ENCODE peak calls at places on chromosomes 11 and 22, in seven cellular contexts. V is activated CD8-positive, alpha-beta memory T cell treated with anti-CD3 and anti-CD28 coated beads for 4 hours; D is foreskin fibroblast; S is frontal cortex; L is NCI-H774; G is GM20000; Z is activated CD8-positive, alpha-beta T cell treated with anti-CD3 and anti-CD28 coated beads, Interleukin-2, amount 10 ng/mL, durations not matched to agents 7 days and 5 days. Q is an unnamed sample.

GRCh38 chr11:8989411-8989810 is 14.4 kb downstream of the NRIP3 start:
- DNase-seq in V (no peak), D (peak; percentile 50), S (no peak), L (no peak), G (no peak), Z (no peak), Q (no peak)

GRCh38 chr22:29443452-29443851 is 5.1 kb downstream of the RFPL1 start:
- DNase-seq in V (no peak), D (no peak), S (no peak), L (no peak), G (no peak), Z (no peak), Q (no peak)

GRCh38 chr11:36041988-36042606 is 98.2 kb downstream of the LDLRAD3 start:
- DNase-seq in V (no peak), D (no peak), S (no peak), L (no peak), G (peak; percentile 17), Z (no peak), Q (no peak)

GRCh38 chr11:46361283-46362145 is 14.3 kb downstream of the DGKZ start:
- DNase-seq in V (peak; percentile 36), D (peak; percentile 74), S (no peak), L (no peak), G (peak; percentile 94), Z (peak; percentile 75), Q (peak; percentile 85)

GRCh38 chr11:85845052-85845631 is 10.0 kb upstream of the CCDC83 start:
- DNase-seq in V (no peak), D (peak; percentile 26), S (no peak), L (no peak), G (no peak), Z (no peak), Q (no peak)

GRCh38 chr22:35552186-35552842 is 11.7 kb downstream of the RASD2 start:
- DNase-seq in V (peak; percentile 62), D (no peak), S (no peak), L (no peak), G (peak; percentile 80), Z (peak; percentile 92), Q (peak; percentile 20)

GRCh38 chr22:21972293-21972779 is 10.3 kb downstream of the TOP3B start:
- DNase-seq in V (no peak), D (no peak), S (no peak), L (no peak), G (peak; percentile 81), Z (peak; percentile 68), Q (no peak)

GRCh38 chr11:117546431-117547160 is 218.9 kb downstream of the CEP164 start:
- DNase-seq in V (no peak), D (no peak), S (no peak), L (no peak), G (no peak), Z (no peak), Q (no peak)

GRCh38 chr22:41725510-41726110 is 26.3 kb downstream of the MEI1 start:
- DNase-seq in V (no peak), D (no peak), S (no peak), L (no peak), G (no peak), Z (no peak), Q (no peak)

GRCh38 chr22:30996462-30996861 is 27.4 kb downstream of the TUG1 start:
- DNase-seq in V (no peak), D (no peak), S (no peak), L (no peak), G (no peak), Z (no peak), Q (no peak)

GRCh38 chr22:19717691-19718254 is 3.5 kb downstream of the SEPTIN5 start:
- DNase-seq in V (peak; percentile 38), D (peak; percentile 66), S (peak; percentile 90), L (peak; percentile 54), G (peak; percentile 97), Z (peak; percentile 82), Q (peak; percentile 38)

GRCh38 chr22:24059121-24059520 is 48.0 kb downstream of the CABIN1 start:
- DNase-seq in V (no peak), D (peak; percentile 96), S (no peak), L (no peak), G (no peak), Z (no peak), Q (no peak)

GRCh38 chr11:32188785-32189184 is 97.9 kb downstream of the RCN1 start:
- DNase-seq in V (no peak), D (no peak), S (no peak), L (no peak), G (no peak), Z (no peak), Q (no peak)

GRCh38 chr11:88307749-88308425 is 29.6 kb downstream of the CTSC start:
- DNase-seq in V (no peak), D (no peak), S (no peak), L (no peak), G (no peak), Z (no peak), Q (no peak)

GRCh38 chr11:97754976-97755375 is 1265.8 kb upstream of the CNTN5 start:
- DNase-seq in V (no peak), D (no peak), S (no peak), L (no peak), G (no peak), Z (no peak), Q (no peak)

GRCh38 chr11:12183827-12184620 is 73.6 kb downstream of the MICAL2 start:
- DNase-seq in V (no peak), D (no peak), S (no peak), L (no peak), G (no peak), Z (no peak), Q (no peak)

GRCh38 chr11:75597636-75598035 is 35.6 kb downstream of the SERPINH1 start:
- DNase-seq in V (no peak), D (no peak), S (no peak), L (peak; percentile 79), G (peak; percentile 62), Z (no peak), Q (peak; percentile 79)

GRCh38 chr11:132312616-132313210 is 942.3 kb downstream of the NTM start:
- DNase-seq in V (no peak), D (no peak), S (peak; percentile 14), L (peak; percentile 59), G (peak; percentile 52), Z (no peak), Q (peak; percentile 9)

GRCh38 chr22:28799125-28799833 is 1.1 kb downstream of the XBP1 start:
- DNase-seq in V (no peak), D (peak; percentile 89), S (no peak), L (no peak), G (peak; percentile 56), Z (no peak), Q (no peak)

GRCh38 chr11:93744669-93745004 is 3.2 kb downstream of the C11orf54 start:
- DNase-seq in V (no peak), D (no peak), S (no peak), L (no peak), G (no peak), Z (no peak), Q (no peak)

GRCh38 chr11:65445604-65446445 is 23.2 kb downstream of the NEAT1 start:
- DNase-seq in V (no peak), D (no peak), S (no peak), L (no peak), G (no peak), Z (no peak), Q (no peak)

GRCh38 chr11:23403210-23404185 is 543.2 kb upstream of the CCDC179 start:
- DNase-seq in V (no peak), D (no peak), S (no peak), L (no peak), G (no peak), Z (no peak), Q (no peak)

Q was measured in SHP77.